ENCODE peak calls at places on chromosomes 12 and 14, in seven cellular contexts. One of them, this sample, is unnamed.

GRCh38 chr14:33689680-33690079 is 261.2 kb downstream of the EGLN3 start:
- DNase-seq in caudate nucleus: no peak
- DNase-seq in GM23338: no peak
- DNase-seq in heart right ventricle: no peak
- DNase-seq in body of pancreas: no peak
- DNase-seq in tibial nerve: no peak
- DNase-seq in fibroblast of lung: no peak
- DNase-seq in this sample: no peak

GRCh38 chr14:85566603-85567002 is 36.7 kb downstream of the FLRT2 start:
- DNase-seq in GM23338: no peak
- DNase-seq in fibroblast of lung: peak
- DNase-seq in heart right ventricle: no peak
- DNase-seq in tibial nerve: no peak
- DNase-seq in body of pancreas: no peak
- DNase-seq in caudate nucleus: no peak
- DNase-seq in this sample: no peak

GRCh38 chr14:71394386-71394785 is 487.1 kb downstream of the PCNX1 start:
- DNase-seq in tibial nerve: no peak
- DNase-seq in body of pancreas: no peak
- DNase-seq in fibroblast of lung: no peak
- DNase-seq in heart right ventricle: no peak
- DNase-seq in GM23338: no peak
- DNase-seq in caudate nucleus: no peak
- DNase-seq in this sample: no peak

GRCh38 chr12:127060310-127060847 is 1206.6 kb upstream of the TMEM132C start:
- DNase-seq in GM23338: no peak
- DNase-seq in body of pancreas: no peak
- DNase-seq in caudate nucleus: no peak
- DNase-seq in heart right ventricle: no peak
- DNase-seq in tibial nerve: no peak
- DNase-seq in fibroblast of lung: no peak
- DNase-seq in this sample: no peak

GRCh38 chr12:106682594-106683234 is 91.8 kb upstream of the RIC8B start:
- DNase-seq in body of pancreas: no peak
- DNase-seq in caudate nucleus: no peak
- DNase-seq in fibroblast of lung: peak
- DNase-seq in GM23338: peak
- DNase-seq in heart right ventricle: no peak
- DNase-seq in tibial nerve: no peak
- DNase-seq in this sample: no peak

GRCh38 chr12:120363274-120363855 is 5.6 kb downstream of the MSI1 start:
- DNase-seq in fibroblast of lung: no peak
- DNase-seq in heart right ventricle: no peak
- DNase-seq in GM23338: peak
- DNase-seq in body of pancreas: no peak
- DNase-seq in tibial nerve: no peak
- DNase-seq in caudate nucleus: no peak
- DNase-seq in this sample: no peak

GRCh38 chr14:96583605-96584041 is 81.4 kb downstream of the PAPOLA start:
- DNase-seq in heart right ventricle: no peak
- DNase-seq in GM23338: no peak
- DNase-seq in fibroblast of lung: no peak
- DNase-seq in caudate nucleus: no peak
- DNase-seq in body of pancreas: no peak
- DNase-seq in tibial nerve: no peak
- DNase-seq in this sample: no peak

GRCh38 chr12:46154221-46154975 is 114.4 kb downstream of the SLC38A1 start:
- DNase-seq in body of pancreas: no peak
- DNase-seq in caudate nucleus: no peak
- DNase-seq in tibial nerve: no peak
- DNase-seq in fibroblast of lung: peak
- DNase-seq in heart right ventricle: no peak
- DNase-seq in GM23338: no peak
- DNase-seq in this sample: no peak

GRCh38 chr14:64502476-64503183 is 1.0 kb downstream of the ZBTB25 start:
- DNase-seq in caudate nucleus: no peak
- DNase-seq in body of pancreas: peak
- DNase-seq in fibroblast of lung: peak
- DNase-seq in GM23338: peak
- DNase-seq in heart right ventricle: no peak
- DNase-seq in tibial nerve: no peak
- DNase-seq in this sample: peak

GRCh38 chr14:93195316-93195999 is 10.3 kb downstream of the LYSET start:
- DNase-seq in heart right ventricle: no peak
- DNase-seq in body of pancreas: no peak
- DNase-seq in fibroblast of lung: no peak
- DNase-seq in tibial nerve: no peak
- DNase-seq in GM23338: no peak
- DNase-seq in caudate nucleus: no peak
- DNase-seq in this sample: no peak

GRCh38 chr12:77893918-77894317 is 63.2 kb downstream of the NAV3 start:
- DNase-seq in fibroblast of lung: peak
- DNase-seq in caudate nucleus: no peak
- DNase-seq in heart right ventricle: no peak
- DNase-seq in tibial nerve: no peak
- DNase-seq in body of pancreas: peak
- DNase-seq in GM23338: peak
- DNase-seq in this sample: no peak

GRCh38 chr12:110077769-110078168 is 29.4 kb upstream of the C12orf76 start:
- DNase-seq in fibroblast of lung: no peak
- DNase-seq in GM23338: no peak
- DNase-seq in caudate nucleus: no peak
- DNase-seq in heart right ventricle: no peak
- DNase-seq in tibial nerve: no peak
- DNase-seq in body of pancreas: no peak
- DNase-seq in this sample: no peak

GRCh38 chr12:22576473-22576872 is 32.1 kb upstream of the C2CD5 start:
- DNase-seq in GM23338: no peak
- DNase-seq in body of pancreas: no peak
- DNase-seq in tibial nerve: no peak
- DNase-seq in caudate nucleus: no peak
- DNase-seq in heart right ventricle: no peak
- DNase-seq in fibroblast of lung: no peak
- DNase-seq in this sample: no peak

GRCh38 chr12:27914956-27915355 is 57.6 kb downstream of the PTHLH start:
- DNase-seq in GM23338: no peak
- DNase-seq in body of pancreas: no peak
- DNase-seq in fibroblast of lung: no peak
- DNase-seq in tibial nerve: no peak
- DNase-seq in heart right ventricle: no peak
- DNase-seq in caudate nucleus: no peak
- DNase-seq in this sample: no peak

GRCh38 chr12:14454098-14454907 is 88.8 kb downstream of the ATF7IP start:
- DNase-seq in heart right ventricle: no peak
- DNase-seq in tibial nerve: no peak
- DNase-seq in fibroblast of lung: peak
- DNase-seq in GM23338: peak
- DNase-seq in body of pancreas: no peak
- DNase-seq in caudate nucleus: no peak
- DNase-seq in this sample: peak

GRCh38 chr14:92846162-92846897 is 52.2 kb downstream of the GOLGA5 start:
- DNase-seq in heart right ventricle: no peak
- DNase-seq in GM23338: no peak
- DNase-seq in caudate nucleus: no peak
- DNase-seq in fibroblast of lung: peak
- DNase-seq in tibial nerve: no peak
- DNase-seq in body of pancreas: no peak
- DNase-seq in this sample: no peak

GRCh38 chr12:91836264-91836663 is 309.4 kb downstream of the BTG1 start:
- DNase-seq in body of pancreas: no peak
- DNase-seq in fibroblast of lung: no peak
- DNase-seq in GM23338: no peak
- DNase-seq in tibial nerve: no peak
- DNase-seq in heart right ventricle: no peak
- DNase-seq in caudate nucleus: no peak
- DNase-seq in this sample: no peak

GRCh38 chr12:57504033-57504432 is 16.2 kb downstream of the MARS1 start:
- DNase-seq in heart right ventricle: no peak
- DNase-seq in GM23338: no peak
- DNase-seq in caudate nucleus: no peak
- DNase-seq in fibroblast of lung: no peak
- DNase-seq in body of pancreas: no peak
- DNase-seq in tibial nerve: no peak
- DNase-seq in this sample: no peak

GRCh38 chr12:122862872-122863701 is 27.8 kb downstream of the HIP1R start:
- DNase-seq in fibroblast of lung: no peak
- DNase-seq in heart right ventricle: no peak
- DNase-seq in GM23338: no peak
- DNase-seq in body of pancreas: no peak
- DNase-seq in caudate nucleus: no peak
- DNase-seq in tibial nerve: no peak
- DNase-seq in this sample: no peak

GRCh38 chr12:29563636-29564035 is 66.2 kb upstream of the OVCH1 start:
- DNase-seq in GM23338: no peak
- DNase-seq in tibial nerve: no peak
- DNase-seq in body of pancreas: no peak
- DNase-seq in caudate nucleus: no peak
- DNase-seq in heart right ventricle: no peak
- DNase-seq in fibroblast of lung: no peak
- DNase-seq in this sample: no peak

GRCh38 chr12:104670439-104671406 is 214.0 kb downstream of the CHST11 start:
- DNase-seq in body of pancreas: no peak
- DNase-seq in caudate nucleus: no peak
- DNase-seq in fibroblast of lung: no peak
- DNase-seq in heart right ventricle: no peak
- DNase-seq in GM23338: no peak
- DNase-seq in tibial nerve: no peak
- DNase-seq in this sample: no peak

GRCh38 chr14:34227834-34228662 is 234.0 kb downstream of the SPTSSA start:
- DNase-seq in caudate nucleus: peak
- DNase-seq in heart right ventricle: peak
- DNase-seq in tibial nerve: peak
- DNase-seq in body of pancreas: peak
- DNase-seq in GM23338: peak
- DNase-seq in fibroblast of lung: peak
- DNase-seq in this sample: no peak

GRCh38 chr12:14403711-14404164 is 38.3 kb downstream of the ATF7IP start:
- DNase-seq in body of pancreas: no peak
- DNase-seq in heart right ventricle: no peak
- DNase-seq in fibroblast of lung: peak
- DNase-seq in caudate nucleus: no peak
- DNase-seq in tibial nerve: no peak
- DNase-seq in GM23338: no peak
- DNase-seq in this sample: peak

GRCh38 chr12:54201001-54201794 is 12.4 kb upstream of the SMUG1 start:
- DNase-seq in body of pancreas: peak
- DNase-seq in GM23338: peak
- DNase-seq in fibroblast of lung: peak
- DNase-seq in caudate nucleus: no peak
- DNase-seq in heart right ventricle: peak
- DNase-seq in tibial nerve: peak
- DNase-seq in this sample: peak

DNA sequence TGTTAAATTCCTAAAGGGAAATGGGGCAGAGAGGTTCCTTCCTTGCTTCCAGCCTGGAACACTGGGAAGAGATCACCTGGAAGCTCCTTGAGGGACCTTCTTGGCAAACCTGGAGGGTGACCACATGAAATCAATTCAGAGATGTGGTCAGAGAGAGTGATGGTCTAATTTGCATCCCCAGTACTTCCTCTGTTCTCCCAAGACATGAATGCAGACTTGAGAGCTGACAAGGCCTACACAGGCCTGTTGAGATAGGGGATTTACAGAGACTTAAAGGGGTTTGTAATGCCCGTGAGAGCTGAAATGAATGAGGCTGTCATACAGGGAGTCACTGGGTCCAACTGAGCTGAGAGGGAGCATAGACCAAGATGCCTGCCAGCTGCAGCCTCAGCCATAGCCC is 45.1 kb downstream of the TMX1 start:
- DNase-seq in GM23338: no peak
- DNase-seq in tibial nerve: no peak
- DNase-seq in caudate nucleus: no peak
- DNase-seq in fibroblast of lung: no peak
- DNase-seq in heart right ventricle: no peak
- DNase-seq in body of pancreas: no peak
- DNase-seq in this sample: no peak
- H3K27ac ChIP-seq in GM23338: no peak
- H3K27ac ChIP-seq in tibial nerve: no peak
- H3K27ac ChIP-seq in caudate nucleus: no peak
- H3K27ac ChIP-seq in fibroblast of lung: no peak
- H3K27ac ChIP-seq in heart right ventricle: no peak
- H3K27ac ChIP-seq in body of pancreas: no peak
- H3K27ac ChIP-seq in this sample: no peak

DNA sequence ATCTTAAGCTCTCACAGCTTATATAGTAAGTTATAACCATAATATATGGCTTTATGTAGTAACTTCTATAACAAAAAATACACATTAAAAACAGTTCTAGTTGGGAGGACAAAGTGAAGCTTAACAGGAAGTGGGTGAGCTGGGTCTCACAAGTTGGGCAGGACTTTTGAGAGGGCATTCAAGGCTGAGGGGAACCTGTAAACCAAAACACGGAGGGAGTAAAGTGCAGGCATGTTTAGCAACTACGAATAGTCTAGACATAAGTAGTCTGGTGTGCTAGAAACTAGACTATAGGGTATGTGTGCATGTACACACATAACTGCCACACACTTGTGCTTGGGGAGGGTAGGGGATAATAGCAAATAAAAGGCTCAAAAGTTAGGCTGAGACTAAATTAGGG is 14.2 kb upstream of the NEK9 start:
- DNase-seq in tibial nerve: no peak
- DNase-seq in GM23338: no peak
- DNase-seq in heart right ventricle: no peak
- DNase-seq in caudate nucleus: no peak
- DNase-seq in fibroblast of lung: no peak
- DNase-seq in body of pancreas: no peak
- DNase-seq in this sample: peak
- H3K27ac ChIP-seq in tibial nerve: peak
- H3K27ac ChIP-seq in GM23338: no peak
- H3K27ac ChIP-seq in heart right ventricle: no peak
- H3K27ac ChIP-seq in caudate nucleus: no peak
- H3K27ac ChIP-seq in fibroblast of lung: no peak
- H3K27ac ChIP-seq in body of pancreas: no peak
- H3K27ac ChIP-seq in this sample: no peak

GRCh38 chr12:58938440-58938839 is 18.1 kb upstream of the LRIG3 start:
- DNase-seq in tibial nerve: no peak
- DNase-seq in caudate nucleus: no peak
- DNase-seq in GM23338: no peak
- DNase-seq in body of pancreas: no peak
- DNase-seq in fibroblast of lung: no peak
- DNase-seq in heart right ventricle: no peak
- DNase-seq in this sample: no peak
- H3K27ac ChIP-seq in tibial nerve: no peak
- H3K27ac ChIP-seq in caudate nucleus: no peak
- H3K27ac ChIP-seq in GM23338: no peak
- H3K27ac ChIP-seq in body of pancreas: no peak
- H3K27ac ChIP-seq in fibroblast of lung: no peak
- H3K27ac ChIP-seq in heart right ventricle: no peak
- H3K27ac ChIP-seq in this sample: no peak

DNA sequence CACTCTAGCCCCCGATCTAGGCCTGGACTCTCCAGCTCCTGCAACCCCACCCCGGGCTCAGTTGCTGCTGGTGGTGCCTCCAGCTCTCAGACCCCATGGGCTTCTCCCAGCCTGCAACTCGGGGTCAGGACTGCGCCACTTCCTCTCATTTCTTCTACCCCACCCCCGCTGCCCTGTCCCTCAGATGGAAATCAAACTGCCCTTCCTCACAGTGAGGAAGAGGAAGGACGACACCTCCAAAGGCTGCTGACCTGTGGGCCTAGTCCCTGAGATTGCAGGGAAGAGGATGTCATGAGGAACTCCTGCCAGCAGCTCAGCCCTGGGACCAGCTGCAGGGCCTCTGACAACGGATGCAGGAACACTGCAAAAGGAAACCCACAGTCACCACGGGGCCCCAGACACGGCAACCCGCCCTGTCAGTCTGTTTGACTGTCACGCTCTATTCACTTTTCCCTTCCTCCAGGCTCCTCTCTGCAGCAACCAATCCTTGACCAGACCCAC is 29.3 kb upstream of the PNMA1 start:
- DNase-seq in fibroblast of lung: no peak
- DNase-seq in body of pancreas: no peak
- DNase-seq in heart right ventricle: no peak
- DNase-seq in tibial nerve: no peak
- DNase-seq in caudate nucleus: no peak
- DNase-seq in GM23338: no peak
- DNase-seq in this sample: peak
- H3K27ac ChIP-seq in fibroblast of lung: peak
- H3K27ac ChIP-seq in body of pancreas: peak
- H3K27ac ChIP-seq in heart right ventricle: peak
- H3K27ac ChIP-seq in tibial nerve: peak
- H3K27ac ChIP-seq in caudate nucleus: peak
- H3K27ac ChIP-seq in GM23338: no peak
- H3K27ac ChIP-seq in this sample: peak

This sample was measured in CD4-positive, CD25-positive, alpha-beta regulatory T cell.